ENCODE peak calls at places on chromosomes 4 and X, in six cellular contexts. A is H1, B is GM12878, C is HepG2, X is SK-N-SH, R is K562. O is an unnamed sample.

GRCh38 chr4:145503486-145504072 is 21.9 kb downstream of the SMAD1 start:
- DNase-seq in A (no peak), B (no peak), C (no peak), X (no peak), R (no peak), O (no peak)

GRCh38 chr4:184408021-184408710 is 66.2 kb downstream of the IRF2 start:
- DNase-seq in A (no peak), B (no peak), C (no peak), X (no peak), R (no peak), O (no peak)

GRCh38 chr4:174828845-174829701 is at the start of gene GLRA3:
- DNase-seq in A (peak), B (no peak), C (peak), X (peak), R (peak), O (no peak)

GRCh38 chrX:43481601-43482000 is 174.5 kb upstream of the MAOA start:
- DNase-seq in A (no peak), B (no peak), C (no peak), X (no peak), R (peak), O (no peak)

GRCh38 chr4:33930497-33930896 is 2313.8 kb downstream of the ARAP2 start:
- DNase-seq in A (no peak), B (no peak), C (no peak), X (no peak), R (no peak), O (no peak)

GRCh38 chr4:92334716-92335350 is 31.1 kb downstream of the GRID2 start:
- DNase-seq in A (no peak), B (no peak), C (no peak), X (no peak), R (no peak), O (no peak)

GRCh38 chrX:80334583-80334982 is 85.7 kb upstream of the TENT5D start:
- DNase-seq in A (no peak), B (no peak), C (no peak), X (no peak), R (no peak), O (no peak)

GRCh38 chr4:1403591-1404572 is 2.4 kb downstream of the NKX1-1 start:
- DNase-seq in A (no peak), B (no peak), C (no peak), X (peak), R (no peak), O (no peak)

GRCh38 chr4:142278171-142278570 is 567.9 kb downstream of the INPP4B start:
- DNase-seq in A (no peak), B (no peak), C (no peak), X (no peak), R (no peak), O (no peak)

GRCh38 chrX:39477438-39478120 is 620.2 kb downstream of the BCOR start:
- DNase-seq in A (peak), B (no peak), C (no peak), X (no peak), R (peak), O (no peak)

GRCh38 chr4:48375651-48376291 is 34.4 kb downstream of the SLAIN2 start:
- DNase-seq in A (no peak), B (no peak), C (peak), X (no peak), R (no peak), O (no peak)

GRCh38 chr4:2893772-2894171 is 50.1 kb downstream of the ADD1 start:
- DNase-seq in A (no peak), B (no peak), C (no peak), X (no peak), R (no peak), O (no peak)

GRCh38 chr4:46852839-46853238 is 56.2 kb downstream of the COX7B2 start:
- DNase-seq in A (no peak), B (no peak), C (no peak), X (no peak), R (no peak), O (no peak)

GRCh38 chr4:74189331-74190043 is 31.6 kb downstream of the MTHFD2L start:
- DNase-seq in A (no peak), B (peak), C (peak), X (peak), R (peak), O (no peak)

GRCh38 chr4:30754021-30754420 is 33.9 kb downstream of the PCDH7 start:
- DNase-seq in A (no peak), B (no peak), C (no peak), X (no peak), R (no peak), O (no peak)

GRCh38 chrX:107971636-107972035 is 10.5 kb downstream of the TEX13B start:
- DNase-seq in A (no peak), B (no peak), C (no peak), X (no peak), R (no peak), O (no peak)

GRCh38 chrX:10972731-10973130 is 138.4 kb upstream of the HCCS start:
- DNase-seq in A (no peak), B (no peak), C (no peak), X (no peak), R (no peak), O (no peak)

GRCh38 chrX:107675823-107676555 is 47.7 kb downstream of the PRPS1 start:
- DNase-seq in A (no peak), B (no peak), C (no peak), X (no peak), R (no peak), O (no peak)

GRCh38 chr4:3834186-3834920 is 68.2 kb downstream of the ADRA2C start:
- DNase-seq in A (no peak), B (no peak), C (no peak), X (no peak), R (no peak), O (no peak)

GRCh38 chr4:122814426-122814825 is 12.2 kb upstream of the FGF2 start:
- DNase-seq in A (no peak), B (peak), C (no peak), X (no peak), R (no peak), O (no peak)
- TF ChIP-seq GABPA in A (no peak), B (no peak), C (no peak), X (no peak), R (no peak), O (no peak)

GRCh38 chr4:139889194-139889762 is 223.7 kb downstream of the MGST2 start:
- DNase-seq in A (no peak), B (no peak), C (no peak), X (no peak), R (no peak), O (no peak)
- TF ChIP-seq GABPA in A (no peak), B (no peak), C (no peak), X (no peak), R (no peak), O (no peak)

GRCh38 chr4:95084584-95084983 is 326.8 kb downstream of the BMPR1B start:
- DNase-seq in A (no peak), B (no peak), C (no peak), X (no peak), R (no peak), O (no peak)
- TF ChIP-seq GABPA in A (no peak), B (no peak), C (no peak), X (no peak), R (no peak), O (no peak)

GRCh38 chrX:123961268-123962005 is at the start of gene STAG2:
- DNase-seq in A (peak), B (peak), C (peak), X (peak), R (peak), O (peak)

GRCh38 chrX:123960956-123961267 is 594 bp upstream of the STAG2 start:
- DNase-seq in A (no peak), B (no peak), C (no peak), X (no peak), R (no peak), O (no peak)

GRCh38 chrX:123962794-123963373 is 1.4 kb downstream of the STAG2 start:
- DNase-seq in A (peak), B (peak), C (peak), X (peak), R (peak), O (peak)

GRCh38 chrX:123962006-123962485 is 540 bp downstream of the STAG2 start:
- DNase-seq in A (no peak), B (no peak), C (no peak), X (no peak), R (peak), O (no peak)

GRCh38 chrX:123959281-123960063 is 2.0 kb upstream of the STAG2 start:
- DNase-seq in A (no peak), B (no peak), C (no peak), X (peak), R (peak), O (no peak)
- TF ChIP-seq GABPA in A (no peak), B (no peak), C (no peak), X (no peak), R (peak), O (no peak)

O was measured in HL-60.